ENCODE peak calls at places on chromosome 1, in five cellular contexts. J, M, O, T and V are unnamed samples.

GRCh38 chr1:223714849-223715709 is 2.7 kb downstream of the CAPN2 start:
- DNase-seq in J (no peak), M (peak), O (no peak), T (no peak), V (no peak)

GRCh38 chr1:22528451-22528850 is 34.8 kb upstream of the EPHA8 start:
- DNase-seq in J (no peak), M (no peak), O (no peak), T (no peak), V (no peak)

GRCh38 chr1:231679109-231679508 is 52.5 kb downstream of the DISC1 start:
- DNase-seq in J (no peak), M (no peak), O (no peak), T (no peak), V (no peak)

GRCh38 chr1:218350909-218351616 is 5.9 kb downstream of the TGFB2 start:
- DNase-seq in J (no peak), M (peak), O (no peak), T (no peak), V (no peak)

GRCh38 chr1:164563821-164564251 is 4.9 kb downstream of the PBX1 start:
- DNase-seq in J (peak), M (no peak), O (no peak), T (no peak), V (no peak)

GRCh38 chr1:25744140-25744581 is 55.8 kb upstream of the SELENON start:
- DNase-seq in J (peak), M (peak), O (no peak), T (no peak), V (peak)

GRCh38 chr1:64539808-64540207 is 69.9 kb downstream of the CACHD1 start:
- DNase-seq in J (peak), M (no peak), O (no peak), T (no peak), V (no peak)

GRCh38 chr1:79496129-79496528 is 489.6 kb upstream of the ADGRL4 start:
- DNase-seq in J (no peak), M (no peak), O (no peak), T (no peak), V (no peak)

GRCh38 chr1:30976143-30976542 is 67.6 kb upstream of the SDC3 start:
- DNase-seq in J (no peak), M (no peak), O (no peak), T (no peak), V (no peak)